ENCODE peak calls at places on chromosomes 3 and 15, in five cellular contexts. K is AG04449, S is transverse colon, Q is AG09309, H is NCI-H1417 treated with DMSO at 0.1 percent for 48 hours. N is an unnamed sample.

GRCh38 chr3:157393076-157393475 is 43.6 kb upstream of the PTX3 start:
- DNase-seq in K (no peak), Q (no peak), S (no peak), H (no peak), N (no peak)

GRCh38 chr3:19798324-19798723 is 135.7 kb downstream of the EFHB start:
- DNase-seq in S (no peak), Q (no peak), K (no peak), H (no peak), N (no peak)

GRCh38 chr3:101675709-101676218 is 1.2 kb downstream of the ZBTB11 start:
- DNase-seq in K (no peak), H (no peak), S (peak; percentile 30), Q (no peak), N (no peak)

GRCh38 chr15:34065261-34065660 is 26.3 kb upstream of the AVEN start:
- DNase-seq in S (no peak), Q (no peak), K (no peak), H (no peak), N (no peak)

GRCh38 chr3:136891934-136892855 is 30.2 kb downstream of the NCK1 start:
- DNase-seq in Q (no peak), H (no peak), K (no peak), S (no peak), N (no peak)

GRCh38 chr3:196174652-196175051 is 36.5 kb downstream of the ZDHHC19 start:
- DNase-seq in Q (no peak), H (no peak), S (no peak), K (no peak), N (no peak)

GRCh38 chr3:121696190-121696589 is 35.5 kb upstream of the HCLS1 start:
- DNase-seq in K (no peak), H (no peak), S (no peak), Q (no peak), N (no peak)

GRCh38 chr15:60119101-60119500 is 115.0 kb downstream of the FOXB1 start:
- DNase-seq in S (no peak), K (no peak), H (no peak), Q (no peak), N (no peak)

GRCh38 chr3:151971814-151972579 is 98.6 kb downstream of the SUCNR1 start:
- DNase-seq in H (peak; percentile 74), S (peak; percentile 24), Q (no peak), K (no peak), N (no peak)

GRCh38 chr3:120070263-120070981 is 23.8 kb downstream of the GSK3B start:
- DNase-seq in Q (no peak), S (no peak), H (no peak), K (no peak), N (no peak)

GRCh38 chr3:16311960-16312451 is 47.0 kb downstream of the OXNAD1 start:
- DNase-seq in H (no peak), S (peak; percentile 30), K (no peak), Q (no peak), N (peak; percentile 62)

GRCh38 chr3:56975562-56975961 is 84.9 kb upstream of the SPATA12 start:
- DNase-seq in S (no peak), Q (no peak), H (no peak), K (no peak), N (no peak)

GRCh38 chr3:13762931-13763330 is 116.9 kb downstream of the WNT7A start:
- DNase-seq in Q (no peak), H (no peak), S (no peak), K (no peak), N (no peak)

GRCh38 chr3:197181751-197182150 is 116.7 kb downstream of the DLG1 start:
- DNase-seq in S (no peak), K (no peak), H (no peak), Q (no peak), N (no peak)

GRCh38 chr15:32861741-32862140 is 143.9 kb downstream of the GREM1 start:
- DNase-seq in H (no peak), S (peak; percentile 22), Q (peak; percentile 82), K (peak; percentile 70), N (no peak)

GRCh38 chr3:27659279-27660021 is 62.7 kb downstream of the EOMES start:
- DNase-seq in S (peak; percentile 60), H (no peak), K (no peak), Q (no peak), N (peak; percentile 43)

GRCh38 chr3:37163262-37164020 is 10.9 kb downstream of the LRRFIP2 start:
- DNase-seq in Q (peak; percentile 77), S (no peak), H (no peak), K (peak; percentile 50), N (peak; percentile 49)

GRCh38 chr3:162138509-162138908 is 641.9 kb downstream of the OTOL1 start:
- DNase-seq in K (no peak), S (no peak), Q (no peak), H (no peak), N (no peak)

GRCh38 chr3:101142160-101142559 is 148.9 kb upstream of the ABI3BP start:
- DNase-seq in S (no peak), Q (no peak), H (no peak), K (no peak), N (no peak)

GRCh38 chr3:137970914-137971831 is 38.8 kb upstream of the CLDN18 start:
- DNase-seq in H (no peak), Q (no peak), K (no peak), S (peak; percentile 74), N (peak; percentile 77)

GRCh38 chr3:148500791-148501360 is 196.8 kb upstream of the AGTR1 start:
- DNase-seq in H (no peak), Q (no peak), S (no peak), K (no peak), N (no peak)

GRCh38 chr15:53836618-53837017 is 77.2 kb upstream of the WDR72 start:
- DNase-seq in H (no peak), S (no peak), K (no peak), Q (no peak), N (no peak)

GRCh38 chr3:124281453-124282316 is 289.8 kb upstream of the ROPN1 start:
- DNase-seq in S (peak; percentile 25), H (peak; percentile 20), K (no peak), Q (no peak), N (peak; percentile 14)

GRCh38 chr15:31455499-31455898 is 128.9 kb downstream of the KLF13 start:
- DNase-seq in S (no peak), H (no peak), Q (no peak), K (no peak), N (no peak)

GRCh38 chr15:67183443-67184169 is 70.9 kb downstream of the AAGAB start:
- DNase-seq in S (no peak), K (peak; percentile 75), Q (peak; percentile 74), H (no peak), N (no peak)

GRCh38 chr3:115790759-115791158 is 167.4 kb downstream of the GAP43 start:
- DNase-seq in S (no peak), H (no peak), K (peak; percentile 90), Q (peak; percentile 80), N (peak; percentile 72)

GRCh38 chr3:95971573-95971972 is 842.8 kb upstream of the EPHA6 start:
- DNase-seq in S (no peak), H (no peak), Q (no peak), K (no peak), N (no peak)